ENCODE peak calls at places on chromosome 20, in six cellular contexts. One of them, this sample, is unnamed.

GRCh38 chr20:45229264-45230056 is 8.3 kb downstream of the SEMG2 start:
- DNase-seq in H1: peak; percentile 96
- DNase-seq in mesenchymal stem cell: no peak
- DNase-seq in trophoblast cell: peak; percentile 12
- DNase-seq in mesendoderm: peak; percentile 72
- DNase-seq in neuronal stem cell: no peak
- DNase-seq in this sample: no peak

GRCh38 chr20:31709939-31710338 is 12.7 kb downstream of the BCL2L1 start:
- DNase-seq in mesendoderm: no peak
- DNase-seq in mesenchymal stem cell: no peak
- DNase-seq in H1: no peak
- DNase-seq in neuronal stem cell: no peak
- DNase-seq in trophoblast cell: no peak
- DNase-seq in this sample: no peak

GRCh38 chr20:10591956-10592521 is 81.8 kb downstream of the JAG1 start:
- DNase-seq in neuronal stem cell: no peak
- DNase-seq in mesenchymal stem cell: no peak
- DNase-seq in mesendoderm: no peak
- DNase-seq in trophoblast cell: no peak
- DNase-seq in H1: no peak
- DNase-seq in this sample: peak; percentile 62

GRCh38 chr20:1264727-1265126 is 1.4 kb upstream of the SNPH start:
- DNase-seq in mesenchymal stem cell: peak; percentile 33
- DNase-seq in H1: no peak
- DNase-seq in trophoblast cell: no peak
- DNase-seq in neuronal stem cell: no peak
- DNase-seq in mesendoderm: no peak
- DNase-seq in this sample: no peak

GRCh38 chr20:19453781-19454310 is 241.4 kb downstream of the SLC24A3 start:
- DNase-seq in mesendoderm: no peak
- DNase-seq in trophoblast cell: no peak
- DNase-seq in H1: no peak
- DNase-seq in neuronal stem cell: no peak
- DNase-seq in mesenchymal stem cell: no peak
- DNase-seq in this sample: no peak

GRCh38 chr20:13236990-13237720 is 16.1 kb downstream of the ISM1 start:
- DNase-seq in mesendoderm: no peak
- DNase-seq in neuronal stem cell: no peak
- DNase-seq in mesenchymal stem cell: no peak
- DNase-seq in H1: no peak
- DNase-seq in trophoblast cell: no peak
- DNase-seq in this sample: no peak

GRCh38 chr20:32368930-32369329 is 10.8 kb downstream of the ASXL1 start:
- DNase-seq in H1: no peak
- DNase-seq in mesendoderm: peak; percentile 52
- DNase-seq in neuronal stem cell: no peak
- DNase-seq in trophoblast cell: peak; percentile 5
- DNase-seq in mesenchymal stem cell: peak; percentile 71
- DNase-seq in this sample: peak; percentile 73

GRCh38 chr20:54123587-54124180 is 50.1 kb downstream of the CYP24A1 start:
- DNase-seq in mesenchymal stem cell: peak; percentile 91
- DNase-seq in trophoblast cell: peak; percentile 99
- DNase-seq in mesendoderm: peak; percentile 99
- DNase-seq in neuronal stem cell: no peak
- DNase-seq in H1: peak; percentile 51
- DNase-seq in this sample: peak; percentile 93

GRCh38 chr20:47150403-47151152 is 205.9 kb downstream of the ZMYND8 start:
- DNase-seq in mesenchymal stem cell: peak; percentile 77
- DNase-seq in H1: peak; percentile 84
- DNase-seq in neuronal stem cell: peak; percentile 71
- DNase-seq in trophoblast cell: peak; percentile 88
- DNase-seq in mesendoderm: peak; percentile 95
- DNase-seq in this sample: peak; percentile 73

GRCh38 chr20:2509794-2510193 is 1.1 kb upstream of the ZNF343 start:
- DNase-seq in mesendoderm: peak; percentile 83
- DNase-seq in neuronal stem cell: no peak
- DNase-seq in H1: no peak
- DNase-seq in trophoblast cell: peak; percentile 59
- DNase-seq in mesenchymal stem cell: no peak
- DNase-seq in this sample: no peak

GRCh38 chr20:30484749-30485070 is 772.8 kb upstream of the DEFB115 start:
- DNase-seq in mesendoderm: no peak
- DNase-seq in mesenchymal stem cell: no peak
- DNase-seq in neuronal stem cell: no peak
- DNase-seq in trophoblast cell: no peak
- DNase-seq in H1: no peak
- DNase-seq in this sample: no peak

GRCh38 chr20:19100975-19101374 is 111.5 kb upstream of the SLC24A3 start:
- DNase-seq in mesendoderm: no peak
- DNase-seq in trophoblast cell: no peak
- DNase-seq in H1: no peak
- DNase-seq in mesenchymal stem cell: no peak
- DNase-seq in neuronal stem cell: no peak
- DNase-seq in this sample: no peak

GRCh38 chr20:38782275-38782674 is 23.2 kb upstream of the PPP1R16B start:
- DNase-seq in mesendoderm: no peak
- DNase-seq in mesenchymal stem cell: no peak
- DNase-seq in H1: no peak
- DNase-seq in trophoblast cell: no peak
- DNase-seq in neuronal stem cell: no peak
- DNase-seq in this sample: no peak

GRCh38 chr20:58306421-58307261 is 2.9 kb upstream of the RAB22A start:
- DNase-seq in neuronal stem cell: no peak
- DNase-seq in trophoblast cell: peak; percentile 20
- DNase-seq in mesenchymal stem cell: peak; percentile 65
- DNase-seq in mesendoderm: no peak
- DNase-seq in H1: no peak
- DNase-seq in this sample: peak; percentile 76

GRCh38 chr20:44615169-44615791 is 32.9 kb downstream of the PKIG start:
- DNase-seq in H1: no peak
- DNase-seq in mesenchymal stem cell: no peak
- DNase-seq in neuronal stem cell: no peak
- DNase-seq in trophoblast cell: no peak
- DNase-seq in mesendoderm: no peak
- DNase-seq in this sample: peak; percentile 38

GRCh38 chr20:44481719-44482416 is 6.2 kb downstream of the TTPAL start:
- DNase-seq in mesenchymal stem cell: no peak
- DNase-seq in H1: no peak
- DNase-seq in neuronal stem cell: no peak
- DNase-seq in trophoblast cell: no peak
- DNase-seq in mesendoderm: no peak
- DNase-seq in this sample: no peak

GRCh38 chr20:33262658-33263065 is 20.4 kb upstream of the BPIFB1 start:
- DNase-seq in H1: no peak
- DNase-seq in neuronal stem cell: peak; percentile 38
- DNase-seq in trophoblast cell: peak; percentile 30
- DNase-seq in mesendoderm: peak; percentile 82
- DNase-seq in mesenchymal stem cell: peak; percentile 60
- DNase-seq in this sample: peak; percentile 53

GRCh38 chr20:32112862-32113261 is 3.3 kb downstream of the TM9SF4 start:
- DNase-seq in H1: no peak
- DNase-seq in trophoblast cell: peak; percentile 22
- DNase-seq in neuronal stem cell: no peak
- DNase-seq in mesendoderm: no peak
- DNase-seq in mesenchymal stem cell: no peak
- DNase-seq in this sample: no peak

GRCh38 chr20:20452254-20452676 is 84.4 kb downstream of the INSM1 start:
- DNase-seq in mesenchymal stem cell: peak; percentile 63
- DNase-seq in H1: peak; percentile 76
- DNase-seq in neuronal stem cell: peak; percentile 69
- DNase-seq in mesendoderm: peak; percentile 80
- DNase-seq in trophoblast cell: peak; percentile 6
- DNase-seq in this sample: peak; percentile 78

GRCh38 chr20:15867899-15868298 is 705.3 kb downstream of the KIF16B start:
- DNase-seq in mesendoderm: peak; percentile 39
- DNase-seq in neuronal stem cell: no peak
- DNase-seq in mesenchymal stem cell: no peak
- DNase-seq in trophoblast cell: no peak
- DNase-seq in H1: no peak
- DNase-seq in this sample: no peak

GRCh38 chr20:33725607-33726264 is 5.6 kb upstream of the PXMP4 start:
- DNase-seq in mesendoderm: no peak
- DNase-seq in H1: no peak
- DNase-seq in mesenchymal stem cell: no peak
- DNase-seq in neuronal stem cell: no peak
- DNase-seq in trophoblast cell: peak; percentile 58
- DNase-seq in this sample: no peak

GRCh38 chr20:19697415-19697814 is 60.6 kb upstream of the RIN2 start:
- DNase-seq in neuronal stem cell: no peak
- DNase-seq in mesenchymal stem cell: no peak
- DNase-seq in H1: no peak
- DNase-seq in mesendoderm: no peak
- DNase-seq in trophoblast cell: no peak
- DNase-seq in this sample: no peak

GRCh38 chr20:58852559-58853271 is at the start of gene GNAS:
- DNase-seq in mesendoderm: peak; percentile 92
- DNase-seq in trophoblast cell: peak; percentile 23
- DNase-seq in H1: peak; percentile 86
- DNase-seq in neuronal stem cell: peak; percentile 72
- DNase-seq in mesenchymal stem cell: peak; percentile 72
- DNase-seq in this sample: peak; percentile 60

GRCh38 chr20:11056414-11056813 is 382.6 kb upstream of the JAG1 start:
- DNase-seq in mesenchymal stem cell: no peak
- DNase-seq in neuronal stem cell: no peak
- DNase-seq in H1: no peak
- DNase-seq in mesendoderm: no peak
- DNase-seq in trophoblast cell: no peak
- DNase-seq in this sample: no peak

GRCh38 chr20:21505161-21505809 is 8.6 kb downstream of the NKX2-2 start:
- DNase-seq in mesenchymal stem cell: peak; percentile 30
- DNase-seq in H1: peak; percentile 100
- DNase-seq in mesendoderm: peak; percentile 74
- DNase-seq in neuronal stem cell: peak; percentile 78
- DNase-seq in trophoblast cell: peak; percentile 29
- DNase-seq in this sample: peak; percentile 22

GRCh38 chr20:45080867-45081616 is 19.9 kb downstream of the KCNS1 start:
- DNase-seq in trophoblast cell: peak; percentile 55
- DNase-seq in H1: no peak
- DNase-seq in mesenchymal stem cell: peak; percentile 18
- DNase-seq in neuronal stem cell: no peak
- DNase-seq in mesendoderm: no peak
- DNase-seq in this sample: peak; percentile 52

GRCh38 chr20:1469925-1470571 is 3.4 kb upstream of the NSFL1C start:
- DNase-seq in mesenchymal stem cell: peak; percentile 99
- DNase-seq in H1: peak; percentile 84
- DNase-seq in trophoblast cell: peak; percentile 95
- DNase-seq in mesendoderm: peak; percentile 91
- DNase-seq in neuronal stem cell: peak; percentile 53
- DNase-seq in this sample: peak; percentile 100

DNA sequence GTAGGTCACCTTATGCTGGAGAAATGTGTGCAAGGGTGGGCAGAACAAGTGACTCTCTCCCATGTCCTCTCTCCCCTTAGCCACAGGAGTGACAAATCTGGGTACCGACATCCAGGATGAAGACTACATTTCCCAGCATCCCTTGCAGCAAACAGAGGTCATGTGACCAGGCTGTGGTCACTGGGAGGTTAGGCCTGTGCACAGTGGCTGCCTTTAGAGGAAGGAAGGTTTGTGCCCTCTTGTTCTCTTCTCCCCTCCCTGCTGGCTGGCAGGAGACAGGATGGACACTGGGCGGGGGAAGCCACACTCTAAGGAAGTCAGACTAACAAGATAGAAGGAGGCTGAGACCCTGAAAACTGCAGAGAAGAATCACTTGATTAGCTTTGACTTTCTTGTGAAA is 360.2 kb downstream of the PREX1 start:
- DNase-seq in mesenchymal stem cell: no peak
- DNase-seq in H1: no peak
- DNase-seq in trophoblast cell: no peak
- DNase-seq in mesendoderm: peak; percentile 60
- DNase-seq in neuronal stem cell: no peak
- DNase-seq in this sample: no peak
- H4K8ac ChIP-seq in mesenchymal stem cell: no peak overlapping the region
- H4K8ac ChIP-seq in H1: peak overlapping the region; percentile 85
- H4K8ac ChIP-seq in trophoblast cell: no peak overlapping the region
- H4K8ac ChIP-seq in mesendoderm: no peak overlapping the region
- H4K8ac ChIP-seq in neuronal stem cell: no peak overlapping the region
- H4K8ac ChIP-seq in this sample: no peak overlapping the region

DNA sequence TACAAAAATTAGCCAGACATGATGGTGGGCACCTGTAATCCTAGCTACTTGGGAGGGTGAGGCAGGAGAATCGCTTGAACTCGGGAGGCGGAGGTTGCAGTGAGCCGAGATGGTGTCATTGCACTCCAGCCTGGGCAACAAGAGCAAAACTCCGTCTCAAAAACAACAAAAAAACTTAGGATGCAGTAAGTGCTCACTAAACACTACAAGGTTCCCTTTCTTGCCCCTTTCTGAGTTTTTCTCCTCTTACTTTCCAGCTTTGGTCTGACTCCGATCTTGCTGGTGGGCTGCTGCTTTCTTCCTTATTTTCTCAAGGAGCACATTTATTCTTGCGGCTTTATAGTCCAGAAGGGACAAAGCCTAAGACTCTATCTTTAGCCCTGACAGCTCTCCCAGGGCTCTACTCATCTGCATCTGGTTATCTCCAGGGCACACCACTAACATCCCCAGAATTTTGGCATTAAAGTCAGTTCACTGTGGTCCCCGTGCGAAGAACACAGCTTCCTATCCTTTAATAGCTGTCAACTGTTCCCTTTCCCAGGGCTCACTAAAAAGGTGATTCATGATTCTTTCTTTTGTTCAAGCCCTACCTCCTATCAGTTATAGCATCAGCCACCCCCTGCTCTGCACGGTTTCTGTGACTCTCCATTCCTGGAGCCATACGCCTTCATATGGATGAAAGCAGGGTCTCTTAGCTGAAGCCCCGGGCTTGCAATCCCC is 17.1 kb upstream of the RPN2 start:
- DNase-seq in trophoblast cell: no peak
- DNase-seq in mesenchymal stem cell: no peak
- DNase-seq in mesendoderm: peak; percentile 17
- DNase-seq in H1: no peak
- DNase-seq in neuronal stem cell: no peak
- DNase-seq in this sample: no peak
- H3K36me3 ChIP-seq in trophoblast cell: no peaks in the 10 kb centered on the region
- H3K36me3 ChIP-seq in mesenchymal stem cell: no peaks in the 10 kb centered on the region
- H3K36me3 ChIP-seq in mesendoderm: no peaks in the 10 kb centered on the region
- H3K36me3 ChIP-seq in H1: no peaks in the 10 kb centered on the region
- H3K36me3 ChIP-seq in neuronal stem cell: no peaks in the 10 kb centered on the region
- H3K36me3 ChIP-seq in this sample: no peaks in the 10 kb centered on the region

DNA sequence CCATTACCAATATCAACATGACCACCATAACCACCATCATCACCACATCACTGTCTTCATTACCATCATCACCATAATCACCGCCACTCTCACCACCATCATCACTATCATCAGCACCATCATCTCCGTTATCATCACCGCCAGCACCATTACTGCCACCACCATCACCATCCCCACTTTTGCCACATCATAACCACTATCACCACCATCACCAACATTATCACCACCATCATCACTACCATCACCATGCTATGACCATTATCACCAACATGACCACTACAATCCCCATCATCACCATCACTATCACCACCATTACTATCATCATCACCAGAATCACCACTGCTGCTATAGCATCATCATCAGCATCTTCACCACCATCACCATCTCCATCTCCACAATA is 25.7 kb downstream of the CST2 start:
- DNase-seq in mesendoderm: no peak
- DNase-seq in neuronal stem cell: no peak
- DNase-seq in H1: no peak
- DNase-seq in mesenchymal stem cell: no peak
- DNase-seq in trophoblast cell: no peak
- DNase-seq in this sample: no peak
- H4K8ac ChIP-seq in mesendoderm: no peak overlapping the region
- H4K8ac ChIP-seq in neuronal stem cell: no peak overlapping the region
- H4K8ac ChIP-seq in H1: no peak overlapping the region
- H4K8ac ChIP-seq in mesenchymal stem cell: no peak overlapping the region
- H4K8ac ChIP-seq in trophoblast cell: no peak overlapping the region
- H4K8ac ChIP-seq in this sample: no peak overlapping the region

GRCh38 chr20:39853050-39853449 is 836.0 kb downstream of the MAFB start:
- DNase-seq in neuronal stem cell: no peak
- DNase-seq in mesenchymal stem cell: no peak
- DNase-seq in H1: no peak
- DNase-seq in mesendoderm: peak; percentile 51
- DNase-seq in trophoblast cell: no peak
- DNase-seq in this sample: no peak
- H3K36me3 ChIP-seq in neuronal stem cell: no peaks in the 10 kb centered on the region
- H3K36me3 ChIP-seq in mesenchymal stem cell: no peaks in the 10 kb centered on the region
- H3K36me3 ChIP-seq in H1: no peaks in the 10 kb centered on the region
- H3K36me3 ChIP-seq in mesendoderm: no peaks in the 10 kb centered on the region
- H3K36me3 ChIP-seq in trophoblast cell: no peaks in the 10 kb centered on the region
- H3K36me3 ChIP-seq in this sample: no peaks in the 10 kb centered on the region